ENCODE peak calls at places on chromosome 16, in six cellular contexts. One of them, this sample, is unnamed.

GRCh38 chr16:89815639-89816348 is 653 bp downstream of the FANCA start:
- DNase-seq in AML-193: peak
- DNase-seq in skeletal muscle cell: no peak
- DNase-seq in epithelial cell of esophagus: no peak
- DNase-seq in cardiac fibroblast: no peak
- DNase-seq in transverse colon: no peak
- DNase-seq in this sample: no peak

GRCh38 chr16:49453001-49453400 is 79.4 kb downstream of the C16orf78 start:
- DNase-seq in AML-193: no peak
- DNase-seq in skeletal muscle cell: no peak
- DNase-seq in epithelial cell of esophagus: no peak
- DNase-seq in cardiac fibroblast: no peak
- DNase-seq in transverse colon: no peak
- DNase-seq in this sample: no peak

GRCh38 chr16:75235721-75236193 is 15.7 kb downstream of the BCAR1 start:
- DNase-seq in AML-193: no peak
- DNase-seq in skeletal muscle cell: no peak
- DNase-seq in epithelial cell of esophagus: no peak
- DNase-seq in cardiac fibroblast: no peak
- DNase-seq in transverse colon: no peak
- DNase-seq in this sample: no peak

GRCh38 chr16:20262248-20262647 is 65.1 kb downstream of the GP2 start:
- DNase-seq in AML-193: no peak
- DNase-seq in skeletal muscle cell: no peak
- DNase-seq in epithelial cell of esophagus: no peak
- DNase-seq in cardiac fibroblast: no peak
- DNase-seq in transverse colon: no peak
- DNase-seq in this sample: no peak

GRCh38 chr16:75096730-75097129 is 19.9 kb downstream of the LDHD start:
- DNase-seq in AML-193: no peak
- DNase-seq in skeletal muscle cell: no peak
- DNase-seq in epithelial cell of esophagus: peak
- DNase-seq in cardiac fibroblast: no peak
- DNase-seq in transverse colon: peak
- DNase-seq in this sample: no peak

GRCh38 chr16:85393674-85394510 is 219.2 kb upstream of the GSE1 start:
- DNase-seq in AML-193: no peak
- DNase-seq in skeletal muscle cell: no peak
- DNase-seq in epithelial cell of esophagus: peak
- DNase-seq in cardiac fibroblast: peak
- DNase-seq in transverse colon: peak
- DNase-seq in this sample: peak

GRCh38 chr16:8929086-8929748 is 34.5 kb downstream of the USP7 start:
- DNase-seq in AML-193: no peak
- DNase-seq in skeletal muscle cell: no peak
- DNase-seq in epithelial cell of esophagus: no peak
- DNase-seq in cardiac fibroblast: no peak
- DNase-seq in transverse colon: no peak
- DNase-seq in this sample: no peak

GRCh38 chr16:8070501-8070900 is 519.8 kb downstream of the TMEM114 start:
- DNase-seq in AML-193: no peak
- DNase-seq in skeletal muscle cell: no peak
- DNase-seq in epithelial cell of esophagus: no peak
- DNase-seq in cardiac fibroblast: no peak
- DNase-seq in transverse colon: no peak
- DNase-seq in this sample: no peak

GRCh38 chr16:73572135-73572534 is 524.2 kb upstream of the ZFHX3 start:
- DNase-seq in AML-193: no peak
- DNase-seq in skeletal muscle cell: no peak
- DNase-seq in epithelial cell of esophagus: peak
- DNase-seq in cardiac fibroblast: no peak
- DNase-seq in transverse colon: peak
- DNase-seq in this sample: no peak

GRCh38 chr16:14289692-14290340 is 218.7 kb downstream of the MRTFB start:
- DNase-seq in AML-193: peak
- DNase-seq in skeletal muscle cell: no peak
- DNase-seq in epithelial cell of esophagus: peak
- DNase-seq in cardiac fibroblast: peak
- DNase-seq in transverse colon: no peak
- DNase-seq in this sample: no peak

GRCh38 chr16:89378947-89379771 is 111.2 kb downstream of the ANKRD11 start:
- DNase-seq in AML-193: no peak
- DNase-seq in skeletal muscle cell: no peak
- DNase-seq in epithelial cell of esophagus: peak
- DNase-seq in cardiac fibroblast: no peak
- DNase-seq in transverse colon: no peak
- DNase-seq in this sample: no peak

GRCh38 chr16:2498531-2499253 is 15.1 kb upstream of the ATP6V0C start:
- DNase-seq in AML-193: no peak
- DNase-seq in skeletal muscle cell: no peak
- DNase-seq in epithelial cell of esophagus: peak
- DNase-seq in cardiac fibroblast: no peak
- DNase-seq in transverse colon: no peak
- DNase-seq in this sample: peak

GRCh38 chr16:58125781-58126335 is 3.3 kb downstream of the CFAP20 start:
- DNase-seq in AML-193: peak
- DNase-seq in skeletal muscle cell: no peak
- DNase-seq in epithelial cell of esophagus: no peak
- DNase-seq in cardiac fibroblast: no peak
- DNase-seq in transverse colon: no peak
- DNase-seq in this sample: no peak

GRCh38 chr16:85924675-85925074 is 25.7 kb downstream of the IRF8 start:
- DNase-seq in AML-193: no peak
- DNase-seq in skeletal muscle cell: no peak
- DNase-seq in epithelial cell of esophagus: peak
- DNase-seq in cardiac fibroblast: peak
- DNase-seq in transverse colon: no peak
- DNase-seq in this sample: no peak

GRCh38 chr16:52869243-52869642 is 183.5 kb downstream of the CHD9NB start:
- DNase-seq in AML-193: no peak
- DNase-seq in skeletal muscle cell: no peak
- DNase-seq in epithelial cell of esophagus: no peak
- DNase-seq in cardiac fibroblast: no peak
- DNase-seq in transverse colon: no peak
- DNase-seq in this sample: no peak

This sample was measured in CD14-positive monocyte.